ENCODE peak calls at places on chromosomes 2 and 18, in seven cellular contexts. G is mesendoderm, J is IMR-90, W is neuronal stem cell, E is trophoblast cell, B is mesenchymal stem cell, Y is H1. S is an unnamed sample.

GRCh38 chr2:49686291-49686690 is 532.0 kb upstream of the FSHR start:
- DNase-seq in G (peak; percentile 40), J (no peak), W (no peak), E (no peak), B (no peak), Y (no peak), S (peak; percentile 38)

GRCh38 chr2:167052825-167053224 is 164.5 kb downstream of the XIRP2 start:
- DNase-seq in G (peak; percentile 34), J (peak; percentile 84), W (no peak), E (no peak), B (peak; percentile 40), Y (no peak), S (no peak)

GRCh38 chr2:21422050-21422449 is 298.3 kb downstream of the TDRD15 start:
- DNase-seq in G (peak; percentile 78), J (peak; percentile 27), W (peak; percentile 36), E (no peak), B (peak; percentile 44), Y (peak; percentile 94), S (peak; percentile 81)

GRCh38 chr2:10914272-10914693 is 2.5 kb downstream of the KCNF1 start:
- DNase-seq in G (peak; percentile 84), J (no peak), W (no peak), E (no peak), B (peak; percentile 28), Y (no peak), S (peak; percentile 77)

GRCh38 chr2:17296676-17297075 is 221.6 kb downstream of the RAD51AP2 start:
- DNase-seq in G (no peak), J (no peak), W (no peak), E (no peak), B (no peak), Y (no peak), S (no peak)

GRCh38 chr18:56891870-56892269 is 240.7 kb downstream of the WDR7 start:
- DNase-seq in G (no peak), J (no peak), W (no peak), E (no peak), B (no peak), Y (no peak), S (no peak)

GRCh38 chr18:55589625-55590291 is 1.8 kb upstream of the TCF4 start:
- DNase-seq in G (peak; percentile 97), J (peak; percentile 96), W (peak; percentile 91), E (peak; percentile 89), B (peak; percentile 96), Y (peak; percentile 98), S (peak; percentile 93)

GRCh38 chr2:41033127-41033526 is 581.2 kb upstream of the SLC8A1 start:
- DNase-seq in G (peak; percentile 83), J (no peak), W (no peak), E (peak; percentile 91), B (no peak), Y (no peak), S (peak; percentile 34)

GRCh38 chr2:225270861-225271260 is 128.6 kb upstream of the NYAP2 start:
- DNase-seq in G (peak; percentile 23), J (peak; percentile 53), W (no peak), E (no peak), B (peak; percentile 72), Y (no peak), S (no peak)

GRCh38 chr2:228840113-228840742 is 430.9 kb downstream of the PID1 start:
- DNase-seq in G (no peak), J (no peak), W (no peak), E (no peak), B (no peak), Y (no peak), S (no peak)

GRCh38 chr2:219636144-219636915 is 8.9 kb downstream of the SLC4A3 start:
- DNase-seq in G (no peak), J (no peak), W (no peak), E (no peak), B (no peak), Y (no peak), S (peak; percentile 25)

GRCh38 chr2:227871375-227871788 is at the start of gene DAW1:
- DNase-seq in G (peak; percentile 89), J (peak; percentile 56), W (peak; percentile 61), E (peak; percentile 77), B (peak; percentile 59), Y (peak; percentile 90), S (peak; percentile 68)

GRCh38 chr2:101119431-101119830 is 31.8 kb downstream of the TBC1D8 start:
- DNase-seq in G (no peak), J (peak; percentile 24), W (no peak), E (no peak), B (no peak), Y (no peak), S (no peak)

GRCh38 chr2:25330937-25331336 is 10.8 kb downstream of the DNMT3A start:
- DNase-seq in G (no peak), J (no peak), W (no peak), E (no peak), B (no peak), Y (no peak), S (no peak)

GRCh38 chr18:49814147-49814499 is 790 bp upstream of the ACAA2 start:
- DNase-seq in G (peak; percentile 71), J (peak; percentile 69), W (peak; percentile 64), E (peak; percentile 76), B (peak; percentile 66), Y (no peak), S (peak; percentile 71)

GRCh38 chr2:71611247-71611646 is 157.9 kb downstream of the DYSF start:
- DNase-seq in G (no peak), J (no peak), W (no peak), E (no peak), B (no peak), Y (peak; percentile 29), S (peak; percentile 16)

GRCh38 chr2:198928026-198928425 is 529.7 kb downstream of the SATB2 start:
- DNase-seq in G (no peak), J (no peak), W (no peak), E (no peak), B (no peak), Y (no peak), S (no peak)

GRCh38 chr18:69444221-69444620 is 43.5 kb downstream of the DOK6 start:
- DNase-seq in G (no peak), J (no peak), W (no peak), E (no peak), B (no peak), Y (no peak), S (no peak)

GRCh38 chr2:74392449-74392743 is 12.3 kb upstream of the DCTN1 start:
- DNase-seq in G (no peak), J (no peak), W (no peak), E (no peak), B (no peak), Y (no peak), S (no peak)

GRCh38 chr2:132757676-132758075 is 87.7 kb upstream of the LYPD1 start:
- DNase-seq in G (peak; percentile 5), J (peak; percentile 77), W (no peak), E (peak; percentile 25), B (peak; percentile 9), Y (no peak), S (no peak)

GRCh38 chr2:120261387-120262006 is 8.8 kb downstream of the RALB start:
- DNase-seq in G (no peak), J (no peak), W (no peak), E (no peak), B (no peak), Y (no peak), S (no peak)

GRCh38 chr18:74480149-74480651 is 16.0 kb upstream of the CNDP2 start:
- DNase-seq in G (no peak), J (no peak), W (no peak), E (no peak), B (no peak), Y (no peak), S (no peak)

GRCh38 chr2:101995804-101996203 is 4.0 kb downstream of the IL1R2 start:
- DNase-seq in G (no peak), J (no peak), W (no peak), E (no peak), B (no peak), Y (no peak), S (no peak)

GRCh38 chr18:79934311-79935097 is 16.9 kb downstream of the SLC66A2 start:
- DNase-seq in G (peak; percentile 35), J (no peak), W (no peak), E (no peak), B (peak; percentile 39), Y (peak; percentile 44), S (peak; percentile 31)

GRCh38 chr2:44324971-44325426 is 36.3 kb downstream of the PREPL start:
- DNase-seq in G (peak; percentile 77), J (peak; percentile 75), W (no peak), E (no peak), B (peak; percentile 20), Y (no peak), S (no peak)

GRCh38 chr2:6724572-6725140 is 141.1 kb downstream of the CMPK2 start:
- DNase-seq in G (no peak), J (no peak), W (no peak), E (peak; percentile 86), B (no peak), Y (no peak), S (no peak)

GRCh38 chr2:64124571-64124970 is 19.6 kb downstream of the PELI1 start:
- DNase-seq in G (no peak), J (no peak), W (no peak), E (no peak), B (no peak), Y (no peak), S (no peak)

GRCh38 chr2:72204782-72205545 is 57.3 kb upstream of the CYP26B1 start:
- DNase-seq in G (no peak), J (no peak), W (no peak), E (no peak), B (no peak), Y (no peak), S (no peak)

GRCh38 chr2:235908826-235909225 is 259.4 kb downstream of the GBX2 start:
- DNase-seq in G (no peak), J (no peak), W (no peak), E (no peak), B (no peak), Y (no peak), S (no peak)

GRCh38 chr2:141947715-141948114 is 183.1 kb downstream of the LRP1B start:
- DNase-seq in G (no peak), J (no peak), W (no peak), E (no peak), B (no peak), Y (no peak), S (no peak)
- H3K4ac ChIP-seq in G (no peak overlapping the region), J (no peak overlapping the region), W (no peak overlapping the region), E (no peak overlapping the region), B (no peak overlapping the region), Y (no peak overlapping the region), S (no peak overlapping the region)

DNA sequence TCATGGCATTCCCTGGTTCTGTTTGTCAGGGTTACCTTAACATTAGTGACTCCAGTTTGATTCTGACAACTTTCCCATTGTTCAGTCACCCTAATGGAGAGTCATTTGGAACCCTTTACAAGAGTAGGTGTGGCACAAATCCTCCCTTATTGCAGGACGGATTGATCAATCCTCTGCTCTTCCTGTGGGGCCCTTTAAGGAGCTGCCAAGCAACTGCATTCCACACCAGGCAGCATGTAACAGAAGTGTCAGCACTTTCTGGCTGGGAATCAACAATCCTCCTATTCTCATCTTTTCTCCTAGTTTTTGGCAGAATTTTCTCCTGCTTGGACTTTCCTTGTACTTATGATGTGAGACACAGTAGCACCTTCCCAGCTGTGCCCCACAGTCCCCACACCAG is 177.8 kb downstream of the ST6GAL2 start:
- DNase-seq in G (peak; percentile 21), J (no peak), W (no peak), E (no peak), B (no peak), Y (no peak), S (no peak)
- H3K4ac ChIP-seq in G (no peak overlapping the region), J (no peak overlapping the region), W (no peak overlapping the region), E (no peak overlapping the region), B (no peak overlapping the region), Y (no peak overlapping the region), S (no peak overlapping the region)

GRCh38 chr2:142866426-142866825 is 11.0 kb upstream of the KYNU start:
- DNase-seq in G (no peak), J (no peak), W (no peak), E (no peak), B (no peak), Y (no peak), S (no peak)
- H3K4ac ChIP-seq in G (no peak overlapping the region), J (no peak overlapping the region), W (no peak overlapping the region), E (no peak overlapping the region), B (no peak overlapping the region), Y (no peak overlapping the region), S (no peak overlapping the region)

GRCh38 chr2:66059332-66059731 is 375.6 kb upstream of the MEIS1 start:
- DNase-seq in G (no peak), J (no peak), W (no peak), E (no peak), B (no peak), Y (no peak), S (no peak)
- H3K4ac ChIP-seq in G (no peak overlapping the region), J (no peak overlapping the region), W (no peak overlapping the region), E (no peak overlapping the region), B (no peak overlapping the region), Y (no peak overlapping the region), S (no peak overlapping the region)